ENCODE peak calls at places on chromosomes 2 and 18, in five cellular contexts. One of them, this sample, is unnamed.

GRCh38 chr18:45081579-45082181 is 401.0 kb downstream of the SETBP1 start:
- DNase-seq in coronary artery: no peak
- DNase-seq in ovary: no peak
- DNase-seq in IMR-90: no peak
- DNase-seq in upper lobe of left lung: no peak
- DNase-seq in this sample: no peak

GRCh38 chr2:208595386-208596275 is 189.0 kb downstream of the PTH2R start:
- DNase-seq in coronary artery: no peak
- DNase-seq in ovary: no peak
- DNase-seq in IMR-90: no peak
- DNase-seq in upper lobe of left lung: no peak
- DNase-seq in this sample: no peak

GRCh38 chr2:215812966-215813365 is 200.4 kb downstream of the MREG start:
- DNase-seq in coronary artery: no peak
- DNase-seq in ovary: no peak
- DNase-seq in IMR-90: peak
- DNase-seq in upper lobe of left lung: no peak
- DNase-seq in this sample: no peak

GRCh38 chr2:132463719-132464118 is 47.1 kb downstream of the GPR39 start:
- DNase-seq in coronary artery: no peak
- DNase-seq in ovary: no peak
- DNase-seq in IMR-90: no peak
- DNase-seq in upper lobe of left lung: no peak
- DNase-seq in this sample: no peak

GRCh38 chr2:36459725-36460137 is 104.2 kb downstream of the CRIM1 start:
- DNase-seq in coronary artery: no peak
- DNase-seq in ovary: no peak
- DNase-seq in IMR-90: peak
- DNase-seq in upper lobe of left lung: peak
- DNase-seq in this sample: peak

GRCh38 chr2:239344857-239345216 is 56.0 kb downstream of the HDAC4 start:
- DNase-seq in coronary artery: no peak
- DNase-seq in ovary: no peak
- DNase-seq in IMR-90: no peak
- DNase-seq in upper lobe of left lung: peak
- DNase-seq in this sample: no peak

GRCh38 chr2:212381428-212382102 is 157.0 kb downstream of the ERBB4 start:
- DNase-seq in coronary artery: no peak
- DNase-seq in ovary: no peak
- DNase-seq in IMR-90: no peak
- DNase-seq in upper lobe of left lung: no peak
- DNase-seq in this sample: no peak

GRCh38 chr2:236793041-236794011 is 223.7 kb downstream of the ACKR3 start:
- DNase-seq in coronary artery: no peak
- DNase-seq in ovary: no peak
- DNase-seq in IMR-90: no peak
- DNase-seq in upper lobe of left lung: no peak
- DNase-seq in this sample: no peak

GRCh38 chr2:156663757-156664409 is 227.7 kb downstream of the GPD2 start:
- DNase-seq in coronary artery: no peak
- DNase-seq in ovary: no peak
- DNase-seq in IMR-90: no peak
- DNase-seq in upper lobe of left lung: no peak
- DNase-seq in this sample: no peak

GRCh38 chr2:130884503-130884902 is 47.8 kb downstream of the ARHGEF4 start:
- DNase-seq in coronary artery: no peak
- DNase-seq in ovary: no peak
- DNase-seq in IMR-90: no peak
- DNase-seq in upper lobe of left lung: no peak
- DNase-seq in this sample: no peak

GRCh38 chr18:64009305-64009704 is 39.4 kb downstream of the SERPINB8 start:
- DNase-seq in coronary artery: no peak
- DNase-seq in ovary: no peak
- DNase-seq in IMR-90: no peak
- DNase-seq in upper lobe of left lung: no peak
- DNase-seq in this sample: no peak

GRCh38 chr2:241910604-241911520 is 41.3 kb downstream of the RTP5 start:
- DNase-seq in coronary artery: peak
- DNase-seq in ovary: no peak
- DNase-seq in IMR-90: no peak
- DNase-seq in upper lobe of left lung: peak
- DNase-seq in this sample: no peak

GRCh38 chr2:235605306-235605998 is 111.6 kb downstream of the AGAP1 start:
- DNase-seq in coronary artery: peak
- DNase-seq in ovary: peak
- DNase-seq in IMR-90: peak
- DNase-seq in upper lobe of left lung: peak
- DNase-seq in this sample: peak

GRCh38 chr2:54508521-54508920 is 52.4 kb downstream of the SPTBN1 start:
- DNase-seq in coronary artery: no peak
- DNase-seq in ovary: no peak
- DNase-seq in IMR-90: no peak
- DNase-seq in upper lobe of left lung: no peak
- DNase-seq in this sample: no peak
- H3K27ac ChIP-seq in coronary artery: no peak
- H3K27ac ChIP-seq in ovary: no peak
- H3K27ac ChIP-seq in IMR-90: no peak
- H3K27ac ChIP-seq in upper lobe of left lung: no peak
- H3K27ac ChIP-seq in this sample: no peak

DNA sequence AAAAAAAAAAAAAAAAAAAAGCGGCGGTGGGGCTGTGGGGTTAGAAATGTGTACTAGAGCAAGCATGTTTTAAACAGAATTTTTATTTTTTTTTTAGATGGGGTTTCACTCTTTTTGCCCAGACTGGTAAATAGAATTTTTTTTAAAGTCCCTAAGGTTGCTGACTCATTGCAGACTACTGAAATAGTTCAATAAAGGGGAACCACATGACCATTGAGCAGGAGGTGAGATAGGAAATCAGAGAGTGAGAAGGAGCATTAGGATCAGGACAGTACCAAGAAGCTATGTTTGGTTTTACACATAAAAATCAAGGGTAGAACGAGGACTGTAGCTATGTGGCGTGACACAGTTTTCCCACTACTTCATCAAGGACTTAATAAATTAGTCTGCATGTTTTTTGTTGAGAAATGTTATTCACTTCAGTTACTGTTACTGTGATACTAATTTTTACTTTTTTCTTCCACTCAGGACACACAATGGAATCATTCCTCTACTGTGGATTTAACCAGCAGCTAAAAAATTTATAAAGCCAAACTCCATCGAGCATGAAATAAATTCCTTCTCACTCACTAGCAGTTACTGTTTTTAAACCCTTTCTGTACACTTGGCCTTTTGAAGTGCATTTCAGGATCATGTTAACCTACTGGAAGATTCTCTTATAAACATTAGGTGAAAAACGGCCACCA is 33.4 kb downstream of the LAMA1 start:
- DNase-seq in coronary artery: no peak
- DNase-seq in ovary: no peak
- DNase-seq in IMR-90: peak
- DNase-seq in upper lobe of left lung: no peak
- DNase-seq in this sample: no peak
- H3K27ac ChIP-seq in coronary artery: peak
- H3K27ac ChIP-seq in ovary: peak
- H3K27ac ChIP-seq in IMR-90: peak
- H3K27ac ChIP-seq in upper lobe of left lung: no peak
- H3K27ac ChIP-seq in this sample: no peak

DNA sequence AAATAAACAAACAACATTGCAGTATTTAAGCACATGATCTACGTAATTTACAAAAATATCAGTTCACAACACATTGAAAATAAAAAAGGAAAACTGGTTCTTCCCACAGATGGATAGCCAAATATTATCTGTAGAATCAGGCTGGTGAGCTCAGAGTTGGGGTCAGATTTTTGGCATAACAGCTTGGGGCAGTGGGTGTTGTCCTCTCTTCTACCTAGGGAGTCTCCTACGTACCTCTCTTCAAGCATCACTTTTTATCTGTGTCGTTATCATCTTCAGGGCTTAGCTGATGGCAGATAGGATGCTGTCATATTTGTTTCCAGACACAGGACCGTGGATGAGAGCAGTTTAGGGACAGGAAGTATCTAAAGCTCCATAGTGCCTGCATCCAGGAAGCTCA is 46.2 kb downstream of the EMILIN2 start:
- DNase-seq in coronary artery: no peak
- DNase-seq in ovary: no peak
- DNase-seq in IMR-90: no peak
- DNase-seq in upper lobe of left lung: no peak
- DNase-seq in this sample: no peak
- H3K27ac ChIP-seq in coronary artery: no peak
- H3K27ac ChIP-seq in ovary: no peak
- H3K27ac ChIP-seq in IMR-90: no peak
- H3K27ac ChIP-seq in upper lobe of left lung: no peak
- H3K27ac ChIP-seq in this sample: no peak

GRCh38 chr2:231513746-231514224 is 16.5 kb downstream of the NMUR1 start:
- DNase-seq in coronary artery: peak
- DNase-seq in ovary: no peak
- DNase-seq in IMR-90: peak
- DNase-seq in upper lobe of left lung: no peak
- DNase-seq in this sample: no peak

GRCh38 chr2:231512222-231512621 is 18.0 kb downstream of the NMUR1 start:
- DNase-seq in coronary artery: peak
- DNase-seq in ovary: no peak
- DNase-seq in IMR-90: no peak
- DNase-seq in upper lobe of left lung: peak
- DNase-seq in this sample: peak

GRCh38 chr2:231514225-231514950 is 15.9 kb downstream of the NMUR1 start:
- DNase-seq in coronary artery: peak
- DNase-seq in ovary: peak
- DNase-seq in IMR-90: peak
- DNase-seq in upper lobe of left lung: peak
- DNase-seq in this sample: peak

GRCh38 chr2:231515603-231516002 is 14.6 kb downstream of the NMUR1 start:
- DNase-seq in coronary artery: no peak
- DNase-seq in ovary: peak
- DNase-seq in IMR-90: no peak
- DNase-seq in upper lobe of left lung: no peak
- DNase-seq in this sample: no peak

DNA sequence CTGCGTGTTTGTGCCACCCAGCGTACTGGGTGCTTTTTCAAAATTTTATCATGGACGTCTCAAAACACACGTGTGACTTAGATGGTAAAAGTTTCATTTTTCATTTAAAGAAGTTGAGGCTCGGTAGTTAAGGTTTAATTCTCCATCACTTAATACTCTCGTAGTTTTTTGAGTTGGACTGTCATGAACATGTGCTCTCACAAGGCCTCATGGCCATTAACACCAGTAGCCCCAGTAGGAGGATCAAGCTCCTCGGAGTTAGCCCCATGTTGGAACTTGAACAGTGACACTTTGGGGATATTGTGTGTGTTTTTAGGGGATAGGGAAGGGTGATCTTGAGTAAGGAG is 15.3 kb downstream of the NMUR1 start:
- DNase-seq in coronary artery: no peak
- DNase-seq in ovary: no peak
- DNase-seq in IMR-90: no peak
- DNase-seq in upper lobe of left lung: no peak
- DNase-seq in this sample: no peak
- H3K27ac ChIP-seq in coronary artery: peak
- H3K27ac ChIP-seq in ovary: peak
- H3K27ac ChIP-seq in IMR-90: peak
- H3K27ac ChIP-seq in upper lobe of left lung: peak
- H3K27ac ChIP-seq in this sample: peak

GRCh38 chr2:128745946-128746345 is 427.3 kb upstream of the HS6ST1 start:
- DNase-seq in coronary artery: no peak
- DNase-seq in ovary: no peak
- DNase-seq in IMR-90: no peak
- DNase-seq in upper lobe of left lung: no peak
- DNase-seq in this sample: no peak

GRCh38 chr2:128748336-128748735 is 429.7 kb upstream of the HS6ST1 start:
- DNase-seq in coronary artery: no peak
- DNase-seq in ovary: no peak
- DNase-seq in IMR-90: no peak
- DNase-seq in upper lobe of left lung: no peak
- DNase-seq in this sample: no peak

GRCh38 chr2:128749206-128749605 is 430.5 kb upstream of the HS6ST1 start:
- DNase-seq in coronary artery: no peak
- DNase-seq in ovary: no peak
- DNase-seq in IMR-90: no peak
- DNase-seq in upper lobe of left lung: no peak
- DNase-seq in this sample: no peak

GRCh38 chr2:128742467-128742866 is 423.8 kb upstream of the HS6ST1 start:
- DNase-seq in coronary artery: no peak
- DNase-seq in ovary: no peak
- DNase-seq in IMR-90: no peak
- DNase-seq in upper lobe of left lung: no peak
- DNase-seq in this sample: no peak

GRCh38 chr2:128746356-128746755 is 427.7 kb upstream of the HS6ST1 start:
- DNase-seq in coronary artery: no peak
- DNase-seq in ovary: peak
- DNase-seq in IMR-90: peak
- DNase-seq in upper lobe of left lung: no peak
- DNase-seq in this sample: no peak
- H3K27ac ChIP-seq in coronary artery: no peak
- H3K27ac ChIP-seq in ovary: no peak
- H3K27ac ChIP-seq in IMR-90: no peak
- H3K27ac ChIP-seq in upper lobe of left lung: no peak
- H3K27ac ChIP-seq in this sample: no peak

GRCh38 chr2:118241128-118241527 is 152.9 kb downstream of the INSIG2 start:
- DNase-seq in coronary artery: no peak
- DNase-seq in ovary: no peak
- DNase-seq in IMR-90: no peak
- DNase-seq in upper lobe of left lung: no peak
- DNase-seq in this sample: no peak
- H3K27ac ChIP-seq in coronary artery: no peak
- H3K27ac ChIP-seq in ovary: no peak
- H3K27ac ChIP-seq in IMR-90: no peak
- H3K27ac ChIP-seq in upper lobe of left lung: no peak
- H3K27ac ChIP-seq in this sample: no peak

DNA sequence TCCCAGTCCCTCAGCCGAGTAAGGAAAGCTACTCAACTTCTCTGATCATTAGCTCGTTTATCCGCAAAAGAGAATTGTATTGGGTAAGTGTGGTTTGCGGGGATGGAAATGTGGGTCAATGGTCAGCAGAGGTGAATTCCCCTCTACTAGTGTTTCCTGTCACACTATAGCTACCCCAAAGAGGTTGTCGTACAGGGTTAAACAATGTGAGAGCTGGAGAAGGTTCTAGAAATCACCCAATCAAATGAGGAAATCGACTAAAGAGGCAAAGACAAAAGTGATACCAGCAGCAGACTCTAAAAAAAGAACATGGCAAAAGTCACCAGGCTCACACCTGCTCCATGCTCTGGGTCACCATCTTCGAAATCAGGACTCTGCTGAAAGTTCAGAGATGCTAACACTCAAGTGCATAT is 144.7 kb upstream of the ITGA4 start:
- DNase-seq in coronary artery: no peak
- DNase-seq in ovary: no peak
- DNase-seq in IMR-90: no peak
- DNase-seq in upper lobe of left lung: no peak
- DNase-seq in this sample: no peak
- H3K27ac ChIP-seq in coronary artery: no peak
- H3K27ac ChIP-seq in ovary: no peak
- H3K27ac ChIP-seq in IMR-90: no peak
- H3K27ac ChIP-seq in upper lobe of left lung: peak
- H3K27ac ChIP-seq in this sample: no peak

DNA sequence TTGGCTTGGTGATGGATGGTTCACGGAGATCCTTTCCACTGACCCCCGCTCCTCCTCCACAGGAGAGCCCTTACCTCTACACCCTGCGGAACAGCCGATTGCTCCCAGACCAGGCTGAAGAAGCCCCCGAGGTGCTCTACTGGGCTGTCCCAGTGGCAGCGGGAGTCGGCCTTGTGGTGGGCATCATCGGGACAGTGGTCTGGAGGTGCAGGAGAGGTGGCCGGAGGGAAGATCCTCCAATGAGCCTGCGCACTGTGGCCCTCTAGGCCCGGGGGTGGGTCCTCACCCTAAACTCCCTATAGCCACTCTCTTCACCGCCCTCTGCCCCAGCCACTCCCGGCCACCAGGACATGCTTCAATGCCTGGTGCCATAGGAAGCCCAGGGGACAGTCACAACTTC is 108.8 kb upstream of the PPP1CB start:
- DNase-seq in coronary artery: peak
- DNase-seq in ovary: peak
- DNase-seq in IMR-90: no peak
- DNase-seq in upper lobe of left lung: no peak
- DNase-seq in this sample: no peak
- H3K27ac ChIP-seq in coronary artery: peak
- H3K27ac ChIP-seq in ovary: peak
- H3K27ac ChIP-seq in IMR-90: no peak
- H3K27ac ChIP-seq in upper lobe of left lung: no peak
- H3K27ac ChIP-seq in this sample: no peak